ENCODE peak calls at places on chromosome 13, in four cellular contexts. J is upper lobe of left lung, I is HCT116, G is Peyer's patch. C is an unnamed sample. For H3K4me1, the result is how much of the 10 kb centered on the place peaks cover.

GRCh38 chr13:73547239-73547638 is 488.4 kb downstream of the KLF5 start:
- DNase-seq in J (no peak), I (no peak), G (no peak), C (no peak)

GRCh38 chr13:90416519-90416918 is 931.0 kb upstream of the MIR17HG start:
- DNase-seq in J (no peak), I (no peak), G (no peak), C (no peak)

GRCh38 chr13:75072368-75072767 is 409.6 kb downstream of the TBC1D4 start:
- DNase-seq in J (no peak), G (no peak), I (no peak), C (no peak)

GRCh38 chr13:32804673-32805260 is 211.5 kb upstream of the KL start:
- DNase-seq in J (no peak), G (no peak), I (no peak), C (no peak)

GRCh38 chr13:80458546-80458945 is 117.6 kb upstream of the SPRY2 start:
- DNase-seq in J (no peak), G (no peak), I (no peak), C (no peak)

GRCh38 chr13:33119886-33120543 is 103.8 kb downstream of the KL start:
- DNase-seq in J (no peak), I (peak), G (no peak), C (no peak)

GRCh38 chr13:35851238-35851814 is 279.9 kb downstream of the DCLK1 start:
- DNase-seq in I (no peak), J (no peak), G (no peak), C (no peak)

GRCh38 chr13:80082396-80083096 is 258.4 kb downstream of the SPRY2 start:
- DNase-seq in J (no peak), I (no peak), G (no peak), C (no peak)

GRCh38 chr13:82976499-82976898 is 905.8 kb downstream of the SLITRK1 start:
- DNase-seq in I (no peak), J (no peak), G (no peak), C (no peak)

GRCh38 chr13:28854657-28855056 is 34.5 kb downstream of the MTUS2 start:
- DNase-seq in I (no peak), G (no peak), J (no peak), C (no peak)

GRCh38 chr13:20124303-20124702 is 36.5 kb downstream of the GJA3 start:
- DNase-seq in J (no peak), I (no peak), G (peak), C (no peak)

GRCh38 chr13:43245374-43245964 is 222.1 kb downstream of the DNAJC15 start:
- DNase-seq in I (no peak), G (no peak), J (no peak), C (no peak)

GRCh38 chr13:28826368-28826767 is 6.2 kb downstream of the MTUS2 start:
- DNase-seq in G (no peak), I (no peak), J (no peak), C (no peak)

GRCh38 chr13:101398920-101399319 is 17.4 kb downstream of the NALCN start:
- DNase-seq in G (no peak), J (no peak), I (no peak), C (no peak)

GRCh38 chr13:80695841-80696240 is 354.9 kb upstream of the SPRY2 start:
- DNase-seq in J (no peak), I (no peak), G (no peak), C (no peak)

GRCh38 chr13:42762917-42763316 is 18.5 kb upstream of the FAM216B start:
- DNase-seq in G (no peak), I (no peak), J (no peak), C (no peak)

GRCh38 chr13:49585220-49586157 is at the start of gene RCBTB1:
- DNase-seq in G (peak), I (peak), J (peak), C (peak)

GRCh38 chr13:39336207-39336606 is 266.8 kb downstream of the LHFPL6 start:
- DNase-seq in I (no peak), G (no peak), J (no peak), C (no peak)

GRCh38 chr13:40164137-40164536 is 502.3 kb downstream of the FOXO1 start:
- DNase-seq in I (no peak), J (peak), G (no peak), C (no peak)

GRCh38 chr13:100102042-100102441 is 13.1 kb downstream of the PCCA start:
- DNase-seq in I (no peak), G (no peak), J (no peak), C (no peak)

GRCh38 chr13:34104853-34105252 is 286.9 kb downstream of the RFC3 start:
- DNase-seq in I (no peak), G (no peak), J (no peak), C (no peak)

GRCh38 chr13:27968316-27969072 is 621 bp downstream of the CDX2 start:
- DNase-seq in G (no peak), J (no peak), I (no peak), C (no peak)

GRCh38 chr13:67341406-67341805 is 111.3 kb upstream of the PCDH9 start:
- DNase-seq in G (no peak), J (no peak), I (no peak), C (no peak)

DNA sequence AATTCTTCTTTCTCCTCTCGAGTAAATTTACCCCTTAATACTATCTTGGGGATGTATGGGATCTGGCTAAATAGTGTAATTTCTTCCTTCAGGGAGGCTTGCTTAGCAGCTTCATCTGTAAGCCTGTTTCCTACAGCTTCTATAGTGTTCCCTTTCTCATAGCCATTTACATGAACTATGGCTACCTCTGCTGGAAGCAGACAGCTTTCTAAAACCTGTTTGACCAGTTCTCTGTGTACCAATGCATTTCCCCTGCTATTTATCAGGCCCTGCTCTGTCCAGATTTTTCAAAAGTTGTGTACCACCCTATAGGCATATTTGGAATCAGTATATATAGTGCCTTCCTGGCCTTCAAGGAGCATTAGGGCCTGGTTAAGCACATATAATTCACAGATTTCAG is 113.6 kb upstream of the PCDH9 start:
- DNase-seq in G (no peak), I (no peak), J (no peak), C (no peak)
- TF ChIP-seq CTCF in G (no peak), I (no peak), J (no peak), C (no peak)

GRCh38 chr13:41467546-41467945 is 10.2 kb downstream of the RGCC start:
- DNase-seq in I (no peak), G (no peak), J (no peak), C (no peak)

GRCh38 chr13:41462427-41462826 is 5.1 kb downstream of the RGCC start:
- DNase-seq in G (no peak), I (no peak), J (no peak), C (no peak)

GRCh38 chr13:41463823-41464602 is 6.7 kb downstream of the RGCC start:
- DNase-seq in I (no peak), G (peak), J (no peak), C (no peak)

GRCh38 chr13:41465965-41466364 is 8.6 kb downstream of the RGCC start:
- DNase-seq in G (no peak), I (no peak), J (no peak), C (no peak)

GRCh38 chr13:41465215-41465907 is 8.0 kb downstream of the RGCC start:
- DNase-seq in G (peak), J (peak), I (no peak), C (no peak)
- TF ChIP-seq POLR2A in G (no peak), J (peak), I (no peak), C (no peak)

DNA sequence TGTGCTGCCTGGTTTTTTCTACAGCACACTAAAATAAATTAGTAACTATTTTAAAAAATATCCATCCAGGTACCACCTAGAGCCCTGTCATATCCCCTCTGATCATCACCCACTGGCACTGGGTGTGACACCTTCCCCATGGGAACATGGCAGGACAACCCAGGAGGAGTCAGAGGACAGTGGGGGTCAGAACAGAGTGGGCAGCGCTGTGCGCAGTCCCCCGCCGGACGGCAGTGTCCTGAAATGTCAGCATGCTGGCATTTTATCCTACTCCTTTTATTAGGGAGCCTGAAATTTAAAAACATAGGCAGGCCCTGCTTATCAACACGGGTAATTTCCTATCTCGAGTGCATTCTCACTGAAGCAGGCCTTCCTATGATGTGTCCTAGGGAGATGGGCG is 42.1 kb upstream of the GAS6 start:
- DNase-seq in G (no peak), I (no peak), J (peak), C (no peak)
- H3K4me1 ChIP-seq in G (under half), I (under half), J (under half), C (under half)

GRCh38 chr13:87280139-87280538 is 391.0 kb upstream of the SLITRK5 start:
- DNase-seq in G (no peak), J (no peak), I (no peak), C (no peak)
- TF ChIP-seq CTCF in G (no peak), J (no peak), I (no peak), C (no peak)

DNA sequence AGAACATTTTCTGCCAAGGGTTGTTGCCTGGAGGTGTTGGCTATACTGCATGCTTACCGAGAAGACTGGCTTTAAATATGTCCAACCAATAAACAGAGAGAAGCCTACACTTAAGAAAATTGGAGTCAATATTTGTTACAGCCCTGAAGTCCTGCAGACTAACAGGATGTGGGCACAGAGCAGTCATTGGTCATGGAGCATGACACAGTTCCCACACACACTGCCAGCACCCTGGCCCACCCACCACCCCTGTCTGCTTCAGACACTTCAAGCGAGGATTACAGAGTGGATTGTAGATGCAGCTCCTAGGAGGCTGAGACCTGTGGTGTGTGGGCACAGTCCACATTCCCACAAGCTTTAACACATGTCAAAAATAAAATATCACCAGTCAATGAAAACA is 21.0 kb upstream of the SERP2 start:
- DNase-seq in J (no peak), I (no peak), G (no peak), C (no peak)
- TF ChIP-seq POLR2A in J (no peak), I (no peak), G (no peak), C (no peak)

GRCh38 chr13:112724788-112725345 is 35.0 kb downstream of the ATP11A start:
- DNase-seq in J (no peak), G (no peak), I (no peak), C (no peak)

GRCh38 chr13:112728375-112729126 is 38.7 kb downstream of the ATP11A start:
- DNase-seq in I (no peak), J (no peak), G (peak), C (no peak)

GRCh38 chr13:112725346-112726017 is 35.6 kb downstream of the ATP11A start:
- DNase-seq in G (peak), I (peak), J (peak), C (no peak)

GRCh38 chr13:112727581-112727980 is 37.7 kb downstream of the ATP11A start:
- DNase-seq in I (no peak), J (no peak), G (peak), C (no peak)

GRCh38 chr13:112726018-112726767 is 36.4 kb downstream of the ATP11A start:
- DNase-seq in J (no peak), I (no peak), G (peak), C (no peak)
- H3K4me1 ChIP-seq in J (under half), I (half or more), G (under half), C (under half)

GRCh38 chr13:71754407-71754974 is 112.5 kb downstream of the DACH1 start:
- DNase-seq in J (no peak), I (no peak), G (no peak), C (peak)
- TF ChIP-seq CTCF in J (no peak), I (peak), G (peak), C (no peak)

GRCh38 chr13:95304446-95304845 is 3.2 kb upstream of the ABCC4 start:
- DNase-seq in G (no peak), I (no peak), J (no peak), C (no peak)

GRCh38 chr13:95301947-95302386 is 716 bp upstream of the ABCC4 start:
- DNase-seq in I (no peak), J (no peak), G (no peak), C (no peak)

GRCh38 chr13:95307507-95307906 is 6.3 kb upstream of the ABCC4 start:
- DNase-seq in J (no peak), G (no peak), I (no peak), C (no peak)
- TF ChIP-seq POLR2A in J (no peak), G (no peak), I (no peak), C (no peak)

GRCh38 chr13:110607675-110608224 is 7.6 kb upstream of the NAXD start:
- DNase-seq in I (no peak), J (no peak), G (no peak), C (no peak)
- H3K4me1 ChIP-seq in I (under half), J (under half), G (under half), C (under half)

DNA sequence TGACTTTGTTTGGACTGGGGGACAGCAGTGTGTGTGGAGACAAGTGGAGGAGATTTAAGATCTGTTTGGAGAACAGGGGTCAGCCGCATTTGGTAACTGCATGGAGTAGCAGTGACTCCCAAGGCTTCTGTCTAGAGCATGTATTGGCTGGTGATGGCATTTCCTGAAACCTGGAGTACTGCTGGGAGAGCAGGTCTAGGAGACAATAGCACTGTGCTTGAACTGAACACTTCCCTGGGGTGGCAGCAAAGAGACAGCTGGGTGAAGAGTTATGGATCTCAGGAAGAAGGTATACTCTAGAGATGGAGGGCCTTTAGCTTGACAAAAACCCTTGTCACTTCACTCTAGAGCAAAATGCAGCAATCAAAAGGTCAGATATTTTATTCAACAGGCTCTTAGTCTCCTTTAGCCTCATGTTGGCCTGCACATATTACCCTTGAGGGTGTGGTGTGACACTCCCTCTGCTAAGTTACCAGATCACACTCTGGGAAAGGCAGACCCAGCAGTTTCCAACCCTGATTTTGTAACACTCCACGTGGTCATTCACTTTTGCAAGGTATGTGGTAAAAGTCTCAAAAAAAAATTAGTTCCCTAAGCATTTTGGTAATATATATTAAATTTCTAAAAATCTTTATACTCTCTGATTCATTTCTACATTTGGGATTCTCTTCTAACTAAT is 70.2 kb downstream of the DHRS12 start:
- DNase-seq in G (no peak), J (no peak), I (no peak), C (no peak)
- TF ChIP-seq CTCF in G (no peak), J (no peak), I (no peak), C (no peak)